ENCODE peak calls at places on chromosomes 2 and 18, in seven cellular contexts. A is right cardiac atrium, U is lower lobe of right lung, S is heart left ventricle, J is gastrocnemius medialis, T is IMR-90, V is tibial nerve. M is an unnamed sample.
A peak's percentile ranks its signal among the peaks of the same experiment; 100 is the strongest.

GRCh38 chr2:30400151-30400954 is 46.7 kb upstream of the LCLAT1 start:
- DNase-seq in S (no peak), V (no peak), J (no peak), T (no peak), A (no peak), U (no peak), M (no peak)

GRCh38 chr18:63887424-63887823 is at the start of gene SERPINB2:
- DNase-seq in S (no peak), T (peak; percentile 41), J (no peak), U (no peak), A (no peak), V (no peak), M (no peak)

GRCh38 chr2:96325884-96326255 is 753 bp downstream of the ITPRIPL1 start:
- DNase-seq in J (no peak), U (no peak), S (no peak), A (no peak), T (no peak), V (no peak), M (no peak)

GRCh38 chr2:65396348-65397026 is 35.9 kb downstream of the SPRED2 start:
- DNase-seq in S (no peak), A (no peak), V (no peak), T (peak; percentile 57), U (no peak), J (no peak), M (no peak)

GRCh38 chr2:187991389-187991788 is 300.3 kb upstream of the GULP1 start:
- DNase-seq in S (no peak), A (no peak), U (no peak), T (no peak), V (no peak), J (no peak), M (no peak)

GRCh38 chr2:152716805-152717241 is 438 bp downstream of the PRPF40A start:
- DNase-seq in T (no peak), S (peak; percentile 37), U (no peak), J (no peak), A (no peak), V (no peak), M (no peak)

GRCh38 chr2:70888389-70888924 is 47.2 kb upstream of the ATP6V1B1 start:
- DNase-seq in V (no peak), A (no peak), J (no peak), S (no peak), T (no peak), U (no peak), M (no peak)

GRCh38 chr2:16034975-16035746 is 94.8 kb downstream of the MYCN start:
- DNase-seq in U (no peak), J (no peak), T (no peak), A (no peak), V (no peak), S (no peak), M (no peak)

GRCh38 chr18:45686892-45687611 is 36.9 kb upstream of the SLC14A1 start:
- DNase-seq in T (no peak), J (no peak), S (no peak), A (no peak), V (no peak), U (peak; percentile 72), M (no peak)

GRCh38 chr2:105070010-105070865 is 32.4 kb downstream of the MRPS9 start:
- DNase-seq in U (no peak), T (no peak), S (no peak), A (no peak), V (no peak), J (no peak), M (no peak)

GRCh38 chr2:120310136-120310535 is 35.8 kb upstream of the INHBB start:
- DNase-seq in J (no peak), S (no peak), T (no peak), U (no peak), V (no peak), A (no peak), M (no peak)
- H3K27me3 ChIP-seq in J (no peaks in the 10 kb centered on the region), S (no peaks in the 10 kb centered on the region), T (peaks cover 5% of the 10 kb centered on the region), U (no peaks in the 10 kb centered on the region), V (no peaks in the 10 kb centered on the region), A (no peaks in the 10 kb centered on the region), M (peaks cover 6% of the 10 kb centered on the region)

GRCh38 chr2:69604844-69605243 is 38.7 kb downstream of the AAK1 start:
- DNase-seq in U (no peak), V (no peak), A (no peak), J (no peak), T (no peak), S (no peak), M (no peak)
- H3K4me1 ChIP-seq in U (peaks cover 6% of the 10 kb centered on the region), V (peaks cover 27% of the 10 kb centered on the region), A (peaks cover 11% of the 10 kb centered on the region), J (peaks cover 32% of the 10 kb centered on the region), T (peaks cover 13% of the 10 kb centered on the region), S (peaks cover 6% of the 10 kb centered on the region), M (no peaks in the 10 kb centered on the region)

DNA sequence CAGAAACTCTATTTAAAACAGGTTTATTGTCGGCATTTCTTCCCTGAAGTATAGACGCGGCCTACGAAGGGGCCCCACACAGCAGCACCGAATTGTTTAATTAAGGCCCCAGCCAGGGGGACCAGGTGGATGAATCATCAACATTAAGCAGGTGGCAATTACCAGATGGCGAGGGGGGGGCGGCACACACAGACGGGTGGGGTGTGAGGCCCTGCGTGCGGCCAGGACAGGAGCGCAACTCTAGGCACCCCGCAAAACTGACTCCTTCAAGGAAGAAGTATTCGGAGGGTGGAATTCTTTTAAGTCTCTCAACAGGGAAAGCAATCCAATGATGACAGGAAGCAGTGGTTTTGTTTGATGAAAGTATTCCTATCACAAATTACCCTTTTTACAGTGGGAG is 830.4 kb downstream of the GALR1 start:
- DNase-seq in V (no peak), S (no peak), J (no peak), A (no peak), T (no peak), U (no peak), M (no peak)
- H3K27me3 ChIP-seq in V (no peaks in the 10 kb centered on the region), S (peaks cover 5% of the 10 kb centered on the region), J (no peaks in the 10 kb centered on the region), A (no peaks in the 10 kb centered on the region), T (no peaks in the 10 kb centered on the region), U (no peaks in the 10 kb centered on the region), M (no peaks in the 10 kb centered on the region)

GRCh38 chr2:99450199-99450598 is 39.6 kb downstream of the REV1 start:
- DNase-seq in S (no peak), T (no peak), J (no peak), U (no peak), A (no peak), V (no peak), M (no peak)
- H3K4me1 ChIP-seq in S (no peaks in the 10 kb centered on the region), T (peaks cover 6% of the 10 kb centered on the region), J (peaks cover 25% of the 10 kb centered on the region), U (no peaks in the 10 kb centered on the region), A (no peaks in the 10 kb centered on the region), V (no peaks in the 10 kb centered on the region), M (no peaks in the 10 kb centered on the region)

GRCh38 chr18:58865009-58865345 is 300 bp downstream of the ZNF532 start:
- DNase-seq in T (no peak), S (no peak), J (no peak), V (no peak), A (no peak), U (no peak), M (no peak)

GRCh38 chr18:58861853-58862252 is 2.8 kb upstream of the ZNF532 start:
- DNase-seq in S (no peak), V (no peak), U (no peak), A (no peak), T (no peak), J (no peak), M (no peak)

GRCh38 chr18:58862851-58863538 is 1.7 kb upstream of the ZNF532 start:
- DNase-seq in T (peak; percentile 62), A (peak; percentile 79), V (no peak), J (peak; percentile 28), S (peak; percentile 61), U (peak; percentile 51), M (no peak)

GRCh38 chr18:58862404-58862803 is 2.3 kb upstream of the ZNF532 start:
- DNase-seq in T (no peak), A (no peak), S (no peak), J (no peak), V (no peak), U (no peak), M (no peak)

GRCh38 chr18:58863539-58864145 is 1.0 kb upstream of the ZNF532 start:
- DNase-seq in S (peak; percentile 75), U (peak; percentile 71), V (no peak), J (peak; percentile 49), A (peak; percentile 86), T (peak; percentile 30), M (no peak)
- H3K27me3 ChIP-seq in S (no peaks in the 10 kb centered on the region), U (no peaks in the 10 kb centered on the region), V (no peaks in the 10 kb centered on the region), J (no peaks in the 10 kb centered on the region), A (no peaks in the 10 kb centered on the region), T (no peaks in the 10 kb centered on the region), M (no peaks in the 10 kb centered on the region)

DNA sequence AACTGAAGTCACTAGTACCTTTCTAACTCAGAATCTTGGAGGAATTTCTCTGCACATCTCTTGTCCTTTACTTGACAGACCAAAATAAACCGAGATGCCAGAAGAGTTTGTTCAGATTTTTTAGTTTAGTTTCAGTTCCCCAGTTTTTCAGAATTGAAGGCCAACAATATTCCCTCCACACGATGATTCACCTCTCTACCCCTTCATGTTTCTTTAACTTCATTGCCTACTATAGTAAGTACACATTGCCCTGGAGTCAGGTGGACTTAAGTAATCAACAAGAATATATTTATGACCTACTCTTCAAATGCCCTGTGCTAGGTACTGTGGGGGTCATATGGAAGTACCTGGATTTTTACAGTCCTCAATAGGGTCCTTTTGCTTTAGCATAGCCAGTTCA is 79.6 kb upstream of the CTLA4 start:
- DNase-seq in U (no peak), J (no peak), S (no peak), T (no peak), V (no peak), A (no peak), M (no peak)
- H3K4me1 ChIP-seq in U (peaks cover 42% of the 10 kb centered on the region), J (no peaks in the 10 kb centered on the region), S (no peaks in the 10 kb centered on the region), T (peaks cover 7% of the 10 kb centered on the region), V (peaks cover 32% of the 10 kb centered on the region), A (no peaks in the 10 kb centered on the region), M (no peaks in the 10 kb centered on the region)

DNA sequence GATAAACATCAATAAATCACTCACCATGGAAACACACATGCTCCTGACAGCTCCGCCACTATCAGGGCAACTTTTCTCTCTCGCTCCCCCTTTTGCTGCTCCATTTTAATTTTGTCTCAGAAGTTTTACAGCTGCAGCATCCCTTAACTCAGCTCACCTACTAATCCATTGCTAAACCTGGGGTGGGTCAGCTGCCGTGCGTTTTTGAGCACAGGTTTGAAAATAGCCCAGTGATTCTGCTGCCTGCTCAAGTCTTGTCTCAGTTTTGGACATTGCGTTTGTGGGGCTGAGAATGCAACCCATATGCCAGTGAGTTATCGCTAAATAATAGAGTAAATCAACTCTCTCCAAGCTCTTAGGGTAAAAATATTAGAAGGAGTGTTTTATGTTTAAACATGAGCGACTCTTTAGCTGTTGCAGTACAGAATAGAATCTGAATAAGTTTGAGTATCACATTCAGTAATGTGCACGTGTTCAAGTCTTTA is 2.1 kb downstream of the TSHZ1 start:
- DNase-seq in A (no peak), V (no peak), U (no peak), T (no peak), J (no peak), S (no peak), M (no peak)
- H3K27me3 ChIP-seq in A (no peaks in the 10 kb centered on the region), V (no peaks in the 10 kb centered on the region), U (no peaks in the 10 kb centered on the region), T (no peaks in the 10 kb centered on the region), J (no peaks in the 10 kb centered on the region), S (no peaks in the 10 kb centered on the region), M (peaks cover 22% of the 10 kb centered on the region)

GRCh38 chr18:35477497-35477896 is 20.3 kb downstream of the INO80C start:
- DNase-seq in T (no peak), A (no peak), V (no peak), U (no peak), J (no peak), S (no peak), M (no peak)
- H3K4me1 ChIP-seq in T (peaks cover 5% of the 10 kb centered on the region), A (peaks cover 4% of the 10 kb centered on the region), V (peaks cover 27% of the 10 kb centered on the region), U (peaks cover 24% of the 10 kb centered on the region), J (no peaks in the 10 kb centered on the region), S (no peaks in the 10 kb centered on the region), M (no peaks in the 10 kb centered on the region)